ENCODE peak calls at places on chromosomes 7 and 10, in six cellular contexts. C is upper lobe of left lung, Q is IMR-90, O is heart left ventricle, J is K562, M is A549. B is an unnamed sample.

GRCh38 chr7:79782906-79783305 is 329.4 kb upstream of the MAGI2 start:
- DNase-seq in O (no peak), J (no peak), Q (no peak), C (no peak), M (no peak), B (no peak)

GRCh38 chr7:149257146-149257545 is 4.8 kb upstream of the ZNF783 start:
- DNase-seq in Q (peak; percentile 56), J (no peak), O (no peak), M (no peak), C (no peak), B (no peak)

GRCh38 chr10:11959966-11960365 is 82.6 kb downstream of the UPF2 start:
- DNase-seq in O (no peak), M (no peak), C (no peak), Q (no peak), J (no peak), B (no peak)

GRCh38 chr10:101903827-101904520 is 60.4 kb upstream of the KCNIP2 start:
- DNase-seq in J (no peak), O (no peak), C (peak; percentile 23), Q (peak; percentile 21), M (no peak), B (no peak)

GRCh38 chr7:86598721-86599120 is 45.0 kb upstream of the GRM3 start:
- DNase-seq in M (no peak), J (no peak), O (no peak), Q (no peak), C (no peak), B (no peak)

GRCh38 chr7:83820641-83821040 is 171.7 kb upstream of the SEMA3E start:
- DNase-seq in C (no peak), J (no peak), O (no peak), M (no peak), Q (no peak), B (no peak)

GRCh38 chr10:3774018-3774813 is 10.8 kb downstream of the KLF6 start:
- DNase-seq in O (no peak), C (no peak), Q (peak; percentile 70), J (no peak), M (no peak), B (no peak)

GRCh38 chr10:91590142-91590903 is 42.5 kb downstream of the PPP1R3C start:
- DNase-seq in O (peak; percentile 61), Q (peak; percentile 92), C (no peak), M (peak; percentile 96), J (no peak), B (no peak)

GRCh38 chr10:17430647-17431355 is 23.6 kb downstream of the ST8SIA6 start:
- DNase-seq in M (peak; percentile 69), Q (peak; percentile 73), J (peak; percentile 66), C (peak; percentile 53), O (peak; percentile 71), B (no peak)

GRCh38 chr7:136517971-136518370 is 350.5 kb upstream of the CHRM2 start:
- DNase-seq in M (no peak), J (no peak), Q (no peak), O (no peak), C (no peak), B (no peak)

GRCh38 chr7:75638607-75639070 is 100.1 kb downstream of the HIP1 start:
- DNase-seq in M (no peak), J (no peak), Q (peak; percentile 26), C (no peak), O (peak; percentile 66), B (no peak)

GRCh38 chr10:98461500-98461842 is 14.7 kb upstream of the HPS1 start:
- DNase-seq in C (no peak), J (no peak), O (no peak), M (no peak), Q (no peak), B (no peak)

GRCh38 chr7:133512560-133512959 is 259.7 kb downstream of the EXOC4 start:
- DNase-seq in C (no peak), Q (peak; percentile 94), J (no peak), O (no peak), M (no peak), B (no peak)

GRCh38 chr7:128025380-128025779 is 5.9 kb downstream of the LRRC4 start:
- DNase-seq in O (no peak), C (no peak), J (no peak), M (no peak), Q (peak; percentile 56), B (no peak)

GRCh38 chr7:4204530-4205165 is 477.4 kb upstream of the FOXK1 start:
- DNase-seq in O (no peak), M (peak; percentile 18), C (no peak), Q (no peak), J (no peak), B (no peak)

GRCh38 chr10:131320860-131321604 is 9.5 kb upstream of the TCERG1L start:
- DNase-seq in J (no peak), Q (no peak), M (no peak), C (no peak), O (no peak), B (no peak)

GRCh38 chr10:77943086-77943901 is 16.7 kb upstream of the DLG5 start:
- DNase-seq in Q (peak; percentile 73), M (peak; percentile 43), J (peak; percentile 58), C (no peak), O (no peak), B (no peak)

GRCh38 chr10:85170026-85170425 is 841.6 kb downstream of the CCSER2 start:
- DNase-seq in Q (no peak), M (no peak), C (peak; percentile 58), O (no peak), J (no peak), B (no peak)

GRCh38 chr7:26853788-26854393 is 10.5 kb downstream of the SKAP2 start:
- DNase-seq in Q (peak; percentile 75), M (peak; percentile 67), C (no peak), J (no peak), O (no peak), B (no peak)

GRCh38 chr10:15842493-15843169 is 17.7 kb downstream of the MINDY3 start:
- DNase-seq in M (no peak), Q (peak; percentile 33), C (no peak), J (no peak), O (no peak), B (no peak)

GRCh38 chr10:100723769-100724530 is 21.4 kb upstream of the PAX2 start:
- DNase-seq in Q (no peak), J (no peak), M (no peak), C (no peak), O (no peak), B (no peak)

GRCh38 chr7:137882806-137883205 is 36.0 kb upstream of the DGKI start:
- DNase-seq in Q (peak; percentile 50), J (no peak), O (no peak), M (no peak), C (no peak), B (no peak)

DNA sequence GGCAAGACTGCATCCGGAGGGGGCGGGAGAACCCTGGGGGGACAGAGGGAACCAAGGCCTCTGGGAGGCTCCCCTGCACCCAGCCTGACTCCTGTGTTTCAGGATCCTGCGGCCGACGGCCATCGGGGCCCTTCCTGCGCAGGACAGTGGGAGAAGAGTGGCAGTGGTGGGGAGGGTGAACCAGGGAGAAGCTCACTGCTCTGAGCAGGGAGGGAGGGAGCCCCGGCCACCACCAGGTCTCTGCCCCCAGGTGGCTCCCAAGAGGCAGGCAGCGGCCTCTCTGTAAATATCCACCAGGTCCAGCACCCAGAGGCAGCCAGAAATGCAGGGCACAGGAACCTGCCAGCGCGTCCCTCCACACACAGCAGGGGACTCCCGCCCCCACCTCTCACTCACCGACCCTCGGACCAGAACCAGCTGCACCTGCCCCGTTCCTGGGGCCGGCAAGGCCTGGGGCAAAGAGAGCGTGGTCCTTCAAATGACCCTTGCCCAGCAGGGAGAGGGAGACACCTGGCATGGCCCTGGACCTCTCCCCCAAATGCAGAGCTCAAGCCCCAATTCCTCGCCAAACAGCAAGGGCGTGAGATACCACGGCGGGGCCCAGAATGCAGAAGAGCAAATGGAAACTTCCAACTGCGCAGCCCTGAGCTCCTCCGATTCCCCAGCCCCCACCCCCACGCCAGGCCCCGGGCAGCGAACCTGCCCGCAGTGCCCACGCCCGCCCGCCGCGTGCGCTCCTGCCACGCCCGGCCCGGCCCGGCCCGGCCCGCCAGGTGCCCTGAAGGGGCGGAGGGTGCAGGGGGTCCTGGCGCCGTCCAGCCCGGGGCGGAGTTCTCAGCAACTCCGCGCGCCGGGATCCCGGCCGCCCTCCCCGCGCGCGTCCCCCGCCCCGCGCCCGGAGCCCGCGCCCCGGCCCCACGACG is 805 bp downstream of the RASGEF1A start:
- DNase-seq in Q (no peak), O (no peak), C (peak; percentile 51), J (peak; percentile 50), M (peak; percentile 77), B (no peak)
- TF ChIP-seq CTCF in Q (no peak), O (peak; percentile 35), C (no peak), J (peak; percentile 50), M (peak; percentile 53), B (no peak)

DNA sequence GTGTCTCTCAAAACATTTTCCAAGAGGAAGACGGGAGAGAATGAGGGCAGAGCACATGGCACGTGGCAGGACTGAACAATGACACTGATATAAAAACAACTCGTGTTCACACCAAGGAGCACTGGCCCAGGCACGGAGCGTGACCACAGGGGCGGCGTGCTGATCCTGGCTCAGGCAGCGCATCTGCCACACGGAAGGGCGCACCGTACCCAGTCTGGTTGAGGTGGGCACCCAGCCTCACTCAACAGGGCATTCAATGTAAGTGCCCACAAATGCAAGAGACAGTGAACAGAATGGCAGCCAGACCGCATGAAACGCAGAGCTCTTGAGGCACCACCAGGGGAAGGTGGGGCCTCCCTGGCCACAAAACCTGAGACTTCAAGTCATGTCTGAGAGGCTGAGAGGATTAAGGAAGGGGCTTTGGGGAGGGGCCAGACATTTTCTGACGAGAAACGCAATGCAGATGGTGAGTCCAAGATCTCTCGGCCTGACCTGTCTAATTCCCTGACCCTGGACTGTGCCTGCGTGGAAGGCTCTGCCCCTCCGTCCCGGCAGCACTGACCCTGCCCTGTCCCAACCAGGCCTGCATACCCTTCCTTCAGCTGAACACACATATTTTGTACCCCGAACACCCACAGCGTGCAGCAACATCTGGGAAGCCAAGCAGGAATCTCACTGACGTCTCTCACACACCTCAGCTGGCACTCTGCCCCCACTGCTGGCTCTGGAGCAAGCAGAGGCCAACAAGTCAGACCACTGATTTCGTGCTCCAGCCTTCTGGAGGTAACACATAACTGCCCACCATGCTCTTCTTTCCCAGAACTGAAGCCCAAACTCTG is 35.5 kb downstream of the VOPP1 start:
- DNase-seq in C (no peak), Q (no peak), O (no peak), J (no peak), M (no peak), B (no peak)
- TF ChIP-seq POLR2A in C (no peak), Q (no peak), O (no peak), J (no peak), M (no peak), B (no peak)

GRCh38 chr10:7527468-7527867 is 116.6 kb upstream of the SFMBT2 start:
- DNase-seq in C (no peak), M (no peak), J (no peak), Q (no peak), O (no peak), B (no peak)

GRCh38 chr10:7526017-7526400 is 115.2 kb upstream of the SFMBT2 start:
- DNase-seq in Q (no peak), C (no peak), O (no peak), J (no peak), M (no peak), B (no peak)

GRCh38 chr10:7529638-7530037 is 118.8 kb upstream of the SFMBT2 start:
- DNase-seq in C (no peak), M (peak; percentile 44), J (no peak), Q (no peak), O (no peak), B (no peak)

GRCh38 chr10:7523656-7524055 is 112.8 kb upstream of the SFMBT2 start:
- DNase-seq in Q (no peak), M (peak; percentile 7), C (no peak), J (no peak), O (no peak), B (no peak)

GRCh38 chr10:7525314-7526016 is 114.6 kb upstream of the SFMBT2 start:
- DNase-seq in O (peak; percentile 66), Q (peak; percentile 66), J (peak; percentile 67), M (peak; percentile 71), C (peak; percentile 53), B (no peak)
- TF ChIP-seq CTCF in O (peak; percentile 77), Q (peak; percentile 88), J (peak; percentile 96), M (peak; percentile 98), C (peak; percentile 73), B (peak; percentile 52)

GRCh38 chr10:6171891-6172354 is 30.8 kb upstream of the PFKFB3 start:
- DNase-seq in J (no peak), M (no peak), Q (peak; percentile 96), O (peak; percentile 70), C (peak; percentile 76), B (no peak)
- TF ChIP-seq POLR2A in J (no peak), M (no peak), Q (no peak), O (no peak), C (no peak), B (no peak)